ENCODE peak calls at places on chromosomes 11 and 22, in four cellular contexts. N is K562, O is HepG2, Z is A549. A is an unnamed sample.

GRCh38 chr11:104813532-104813931 is 84.7 kb downstream of the CASP12 start:
- DNase-seq in O (no peak), Z (no peak), N (no peak), A (no peak)

GRCh38 chr22:26527574-26528465 is 15.5 kb upstream of the TFIP11 start:
- DNase-seq in N (no peak), O (no peak), Z (no peak), A (no peak)

GRCh38 chr11:115709297-115709696 is 205.1 kb upstream of the CADM1 start:
- DNase-seq in O (no peak), Z (no peak), N (no peak), A (no peak)

GRCh38 chr11:119011476-119011875 is 6.7 kb downstream of the RPS25 start:
- DNase-seq in Z (no peak), O (no peak), N (no peak), A (no peak)

GRCh38 chr22:40479887-40480538 is 109.6 kb downstream of the SGSM3 start:
- DNase-seq in O (no peak), N (no peak), Z (no peak), A (peak; percentile 40)

GRCh38 chr11:123561046-123561781 is 93.2 kb downstream of the SCN3B start:
- DNase-seq in O (peak; percentile 7), N (no peak), Z (no peak), A (peak; percentile 56)

GRCh38 chr11:64687641-64688533 is 35.1 kb downstream of the NRXN2 start:
- DNase-seq in N (no peak), Z (no peak), O (no peak), A (no peak)

GRCh38 chr11:72655896-72656464 is 18.2 kb downstream of the PDE2A start:
- DNase-seq in Z (no peak), O (no peak), N (no peak), A (no peak)

GRCh38 chr11:65208785-65209710 is 27.3 kb downstream of the CAPN1 start:
- DNase-seq in O (no peak), N (no peak), Z (no peak), A (no peak)

DNA sequence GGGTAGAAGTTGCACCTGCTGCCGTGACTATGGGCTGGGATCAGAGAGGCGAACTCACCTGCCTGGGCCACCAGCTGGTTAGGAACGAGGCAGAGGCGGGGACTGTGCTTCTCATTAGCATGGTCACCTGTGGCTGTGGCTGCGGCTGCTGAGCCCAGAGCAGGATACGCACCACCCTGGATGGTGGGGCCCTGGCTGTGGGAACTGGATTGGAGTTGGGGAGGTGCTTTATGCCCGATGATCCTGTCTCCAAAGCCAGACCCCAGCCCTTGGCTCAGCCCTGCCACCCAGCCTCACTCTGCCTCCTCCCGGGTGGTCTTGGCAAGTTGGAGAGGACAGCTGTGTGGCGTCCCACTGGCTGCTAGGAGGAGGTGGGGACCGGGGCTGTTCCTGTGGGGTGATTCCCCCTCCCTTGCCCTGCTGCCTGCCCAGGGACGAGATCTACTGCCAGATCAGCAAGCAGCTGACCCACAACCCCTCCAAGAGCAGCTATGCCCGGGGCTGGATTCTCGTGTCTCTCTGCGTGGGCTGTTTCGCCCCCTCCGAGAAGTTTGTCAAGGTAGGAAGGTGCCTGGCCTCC is 61.0 kb downstream of the MYO7A start:
- DNase-seq in Z (no peak), N (no peak), O (no peak), A (no peak)
- TF ChIP-seq MAZ in Z (no peak), N (no peak), O (no peak), A (no peak)

GRCh38 chr11:20387262-20388095 is at the start of gene PRMT3:
- DNase-seq in O (peak; percentile 88), Z (peak; percentile 92), N (peak; percentile 94), A (peak; percentile 94)

GRCh38 chr11:20388096-20389055 is 860 bp downstream of the PRMT3 start:
- DNase-seq in O (peak; percentile 15), Z (no peak), N (no peak), A (no peak)
- TF ChIP-seq MAZ in O (no peak), Z (no peak), N (no peak), A (no peak)

GRCh38 chr22:49575703-49576081 is 252.0 kb downstream of the BRD1 start:
- DNase-seq in O (no peak), N (no peak), Z (no peak), A (no peak)

GRCh38 chr22:49576241-49577141 is 251.2 kb downstream of the BRD1 start:
- DNase-seq in Z (no peak), O (no peak), N (no peak), A (no peak)

GRCh38 chr22:49574861-49575702 is 252.6 kb downstream of the BRD1 start:
- DNase-seq in Z (no peak), O (no peak), N (no peak), A (no peak)

GRCh38 chr22:49573109-49573765 is 254.4 kb downstream of the BRD1 start:
- DNase-seq in O (no peak), N (no peak), Z (no peak), A (no peak)

GRCh38 chr22:49574205-49574604 is 253.5 kb downstream of the BRD1 start:
- DNase-seq in O (no peak), Z (no peak), N (no peak), A (no peak)
- TF ChIP-seq MAZ in O (no peak), Z (no peak), N (no peak), A (no peak)

GRCh38 chr11:101567086-101567485 is 16.7 kb downstream of the TRPC6 start:
- DNase-seq in N (no peak), Z (no peak), O (no peak), A (no peak)
- TF ChIP-seq MAZ in N (no peak), Z (no peak), O (no peak), A (no peak)

GRCh38 chr11:61092280-61092766 is 10.0 kb upstream of the CD5 start:
- DNase-seq in Z (no peak), N (no peak), O (no peak), A (no peak)

GRCh38 chr11:61092908-61093763 is 9.2 kb upstream of the CD5 start:
- DNase-seq in N (no peak), O (no peak), Z (no peak), A (no peak)

GRCh38 chr11:61091373-61092279 is 10.7 kb upstream of the CD5 start:
- DNase-seq in O (no peak), N (peak; percentile 36), Z (no peak), A (peak; percentile 12)

GRCh38 chr11:61098778-61099177 is 3.5 kb upstream of the CD5 start:
- DNase-seq in Z (no peak), N (no peak), O (no peak), A (no peak)

GRCh38 chr11:61095022-61095421 is 7.3 kb upstream of the CD5 start:
- DNase-seq in N (no peak), Z (no peak), O (no peak), A (no peak)
- TF ChIP-seq MAZ in N (no peak), Z (no peak), O (no peak), A (no peak)

GRCh38 chr22:23901600-23901999 is 7.4 kb downstream of the MIF start:
- DNase-seq in Z (no peak), N (no peak), O (no peak), A (no peak)
- TF ChIP-seq MAZ in Z (no peak), N (no peak), O (no peak), A (no peak)

DNA sequence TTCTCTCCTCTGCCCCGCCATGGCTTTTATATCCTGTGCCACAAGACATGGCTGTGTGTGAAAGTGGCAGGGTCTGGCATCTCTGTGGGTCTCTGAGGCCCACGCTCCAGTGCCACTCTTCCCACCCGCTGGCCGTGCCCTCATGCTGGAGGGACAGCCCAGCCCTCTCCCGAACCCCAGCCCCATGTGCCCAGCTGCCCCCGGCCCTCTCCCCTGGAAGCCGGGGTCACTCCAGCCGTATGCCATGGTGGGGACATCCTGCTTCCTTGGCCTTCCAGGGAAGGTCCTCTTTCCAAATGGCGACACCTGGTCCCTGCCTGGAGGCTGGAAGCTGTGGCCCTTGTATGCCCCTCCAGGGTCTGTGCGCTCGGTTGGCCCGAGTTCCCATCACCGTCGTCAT is 63.3 kb upstream of the PPP6R3 start:
- DNase-seq in O (no peak), Z (no peak), N (no peak), A (no peak)
- TF ChIP-seq MAZ in O (no peak), Z (no peak), N (no peak), A (no peak)

GRCh38 chr22:32587449-32587848 is 112.8 kb downstream of the FBXO7 start:
- DNase-seq in Z (no peak), N (no peak), O (no peak), A (no peak)
- TF ChIP-seq MAZ in Z (no peak), N (no peak), O (no peak), A (no peak)

GRCh38 chr11:20031155-20032001 is 128.9 kb downstream of the DBX1 start:
- DNase-seq in O (peak; percentile 87), N (no peak), Z (no peak), A (peak; percentile 95)
- TF ChIP-seq MAZ in O (no peak), N (no peak), Z (no peak), A (peak; percentile 9)